ENCODE peak calls at places on chromosomes 3 and 15, in six cellular contexts. One of them, this sample, is unnamed.

GRCh38 chr3:185176756-185177359 is 24.0 kb upstream of the C3orf70 start:
- DNase-seq in body of pancreas: peak
- DNase-seq in IMR-90: peak
- DNase-seq in gastrocnemius medialis: no peak
- DNase-seq in right lobe of liver: no peak
- DNase-seq in tibial nerve: peak
- DNase-seq in this sample: no peak

GRCh38 chr15:33016405-33017024 is 178.0 kb downstream of the FMN1 start:
- DNase-seq in body of pancreas: no peak
- DNase-seq in IMR-90: no peak
- DNase-seq in gastrocnemius medialis: no peak
- DNase-seq in right lobe of liver: no peak
- DNase-seq in tibial nerve: no peak
- DNase-seq in this sample: no peak

GRCh38 chr3:48502728-48503168 is 1.2 kb downstream of the SHISA5 start:
- DNase-seq in body of pancreas: peak
- DNase-seq in IMR-90: no peak
- DNase-seq in gastrocnemius medialis: peak
- DNase-seq in right lobe of liver: peak
- DNase-seq in tibial nerve: peak
- DNase-seq in this sample: no peak

GRCh38 chr3:136518102-136518501 is 234.1 kb downstream of the STAG1 start:
- DNase-seq in body of pancreas: no peak
- DNase-seq in IMR-90: no peak
- DNase-seq in gastrocnemius medialis: no peak
- DNase-seq in right lobe of liver: no peak
- DNase-seq in tibial nerve: no peak
- DNase-seq in this sample: no peak

GRCh38 chr3:181761906-181762305 is 50.2 kb downstream of the SOX2 start:
- DNase-seq in body of pancreas: no peak
- DNase-seq in IMR-90: no peak
- DNase-seq in gastrocnemius medialis: no peak
- DNase-seq in right lobe of liver: no peak
- DNase-seq in tibial nerve: no peak
- DNase-seq in this sample: no peak

GRCh38 chr15:35038655-35039534 is 46.2 kb downstream of the NANOGP8 start:
- DNase-seq in body of pancreas: no peak
- DNase-seq in IMR-90: peak
- DNase-seq in gastrocnemius medialis: no peak
- DNase-seq in right lobe of liver: no peak
- DNase-seq in tibial nerve: no peak
- DNase-seq in this sample: no peak

GRCh38 chr3:297585-297984 is 101.0 kb downstream of the CHL1 start:
- DNase-seq in body of pancreas: no peak
- DNase-seq in IMR-90: no peak
- DNase-seq in gastrocnemius medialis: no peak
- DNase-seq in right lobe of liver: no peak
- DNase-seq in tibial nerve: no peak
- DNase-seq in this sample: no peak

GRCh38 chr3:139934557-139935070 is 371 bp upstream of the CLSTN2 start:
- DNase-seq in body of pancreas: peak
- DNase-seq in IMR-90: no peak
- DNase-seq in gastrocnemius medialis: peak
- DNase-seq in right lobe of liver: peak
- DNase-seq in tibial nerve: no peak
- DNase-seq in this sample: no peak

GRCh38 chr15:64092864-64093626 is 593 bp downstream of the CIAO2A start:
- DNase-seq in body of pancreas: peak
- DNase-seq in IMR-90: peak
- DNase-seq in gastrocnemius medialis: peak
- DNase-seq in right lobe of liver: peak
- DNase-seq in tibial nerve: no peak
- DNase-seq in this sample: no peak

GRCh38 chr15:46091860-46092450 is 457.1 kb downstream of the SQOR start:
- DNase-seq in body of pancreas: peak
- DNase-seq in IMR-90: peak
- DNase-seq in gastrocnemius medialis: no peak
- DNase-seq in right lobe of liver: no peak
- DNase-seq in tibial nerve: no peak
- DNase-seq in this sample: no peak

GRCh38 chr15:81981888-81982287 is 63.9 kb downstream of the MEX3B start:
- DNase-seq in body of pancreas: no peak
- DNase-seq in IMR-90: no peak
- DNase-seq in gastrocnemius medialis: no peak
- DNase-seq in right lobe of liver: no peak
- DNase-seq in tibial nerve: no peak
- DNase-seq in this sample: no peak

GRCh38 chr15:70580958-70581357 is 182.4 kb downstream of the UACA start:
- DNase-seq in body of pancreas: no peak
- DNase-seq in IMR-90: no peak
- DNase-seq in gastrocnemius medialis: no peak
- DNase-seq in right lobe of liver: no peak
- DNase-seq in tibial nerve: no peak
- DNase-seq in this sample: no peak

GRCh38 chr15:60390931-60391501 is 6.8 kb downstream of the ANXA2 start:
- DNase-seq in body of pancreas: peak
- DNase-seq in IMR-90: peak
- DNase-seq in gastrocnemius medialis: peak
- DNase-seq in right lobe of liver: no peak
- DNase-seq in tibial nerve: no peak
- DNase-seq in this sample: peak

GRCh38 chr15:71276355-71276665 is 161.0 kb downstream of the THSD4 start:
- DNase-seq in body of pancreas: no peak
- DNase-seq in IMR-90: no peak
- DNase-seq in gastrocnemius medialis: no peak
- DNase-seq in right lobe of liver: no peak
- DNase-seq in tibial nerve: no peak
- DNase-seq in this sample: no peak

GRCh38 chr3:177813322-177813721 is 616.0 kb upstream of the TBL1XR1 start:
- DNase-seq in body of pancreas: peak
- DNase-seq in IMR-90: peak
- DNase-seq in gastrocnemius medialis: peak
- DNase-seq in right lobe of liver: peak
- DNase-seq in tibial nerve: peak
- DNase-seq in this sample: no peak

GRCh38 chr3:48982686-48983085 is 7.4 kb upstream of the P4HTM start:
- DNase-seq in body of pancreas: no peak
- DNase-seq in IMR-90: no peak
- DNase-seq in gastrocnemius medialis: no peak
- DNase-seq in right lobe of liver: no peak
- DNase-seq in tibial nerve: no peak
- DNase-seq in this sample: no peak

GRCh38 chr3:194244167-194244566 is 107.0 kb downstream of the CPN2 start:
- DNase-seq in body of pancreas: no peak
- DNase-seq in IMR-90: no peak
- DNase-seq in gastrocnemius medialis: no peak
- DNase-seq in right lobe of liver: no peak
- DNase-seq in tibial nerve: no peak
- DNase-seq in this sample: no peak

GRCh38 chr3:72565593-72565992 is 282.7 kb downstream of the SHQ1 start:
- DNase-seq in body of pancreas: no peak
- DNase-seq in IMR-90: no peak
- DNase-seq in gastrocnemius medialis: no peak
- DNase-seq in right lobe of liver: no peak
- DNase-seq in tibial nerve: no peak
- DNase-seq in this sample: no peak

GRCh38 chr3:71066356-71066755 is 517.2 kb downstream of the FOXP1 start:
- DNase-seq in body of pancreas: peak
- DNase-seq in IMR-90: no peak
- DNase-seq in gastrocnemius medialis: no peak
- DNase-seq in right lobe of liver: peak
- DNase-seq in tibial nerve: no peak
- DNase-seq in this sample: no peak

GRCh38 chr15:75597667-75598341 is 18.7 kb upstream of the PTPN9 start:
- DNase-seq in body of pancreas: no peak
- DNase-seq in IMR-90: no peak
- DNase-seq in gastrocnemius medialis: no peak
- DNase-seq in right lobe of liver: no peak
- DNase-seq in tibial nerve: no peak
- DNase-seq in this sample: no peak

GRCh38 chr3:39499651-39500273 is 32.3 kb downstream of the MOBP start:
- DNase-seq in body of pancreas: no peak
- DNase-seq in IMR-90: no peak
- DNase-seq in gastrocnemius medialis: no peak
- DNase-seq in right lobe of liver: no peak
- DNase-seq in tibial nerve: no peak
- DNase-seq in this sample: no peak

GRCh38 chr3:187997490-187997889 is 156.5 kb upstream of the LPP start:
- DNase-seq in body of pancreas: no peak
- DNase-seq in IMR-90: peak
- DNase-seq in gastrocnemius medialis: no peak
- DNase-seq in right lobe of liver: no peak
- DNase-seq in tibial nerve: no peak
- DNase-seq in this sample: no peak

GRCh38 chr15:89462198-89462912 is 34.0 kb downstream of the RHCG start:
- DNase-seq in body of pancreas: peak
- DNase-seq in IMR-90: peak
- DNase-seq in gastrocnemius medialis: no peak
- DNase-seq in right lobe of liver: peak
- DNase-seq in tibial nerve: no peak
- DNase-seq in this sample: no peak

GRCh38 chr15:39199076-39199475 is 381.8 kb upstream of the THBS1 start:
- DNase-seq in body of pancreas: peak
- DNase-seq in IMR-90: peak
- DNase-seq in gastrocnemius medialis: no peak
- DNase-seq in right lobe of liver: no peak
- DNase-seq in tibial nerve: no peak
- DNase-seq in this sample: no peak

GRCh38 chr3:140942221-140943104 is 827 bp downstream of the SLC25A36 start:
- DNase-seq in body of pancreas: peak
- DNase-seq in IMR-90: peak
- DNase-seq in gastrocnemius medialis: peak
- DNase-seq in right lobe of liver: peak
- DNase-seq in tibial nerve: peak
- DNase-seq in this sample: peak
- TF ChIP-seq POLR2A in body of pancreas: no peak
- TF ChIP-seq POLR2A in IMR-90: no peak
- TF ChIP-seq POLR2A in gastrocnemius medialis: no peak
- TF ChIP-seq POLR2A in right lobe of liver: no peak
- TF ChIP-seq POLR2A in tibial nerve: no peak
- TF ChIP-seq POLR2A in this sample: no peak

DNA sequence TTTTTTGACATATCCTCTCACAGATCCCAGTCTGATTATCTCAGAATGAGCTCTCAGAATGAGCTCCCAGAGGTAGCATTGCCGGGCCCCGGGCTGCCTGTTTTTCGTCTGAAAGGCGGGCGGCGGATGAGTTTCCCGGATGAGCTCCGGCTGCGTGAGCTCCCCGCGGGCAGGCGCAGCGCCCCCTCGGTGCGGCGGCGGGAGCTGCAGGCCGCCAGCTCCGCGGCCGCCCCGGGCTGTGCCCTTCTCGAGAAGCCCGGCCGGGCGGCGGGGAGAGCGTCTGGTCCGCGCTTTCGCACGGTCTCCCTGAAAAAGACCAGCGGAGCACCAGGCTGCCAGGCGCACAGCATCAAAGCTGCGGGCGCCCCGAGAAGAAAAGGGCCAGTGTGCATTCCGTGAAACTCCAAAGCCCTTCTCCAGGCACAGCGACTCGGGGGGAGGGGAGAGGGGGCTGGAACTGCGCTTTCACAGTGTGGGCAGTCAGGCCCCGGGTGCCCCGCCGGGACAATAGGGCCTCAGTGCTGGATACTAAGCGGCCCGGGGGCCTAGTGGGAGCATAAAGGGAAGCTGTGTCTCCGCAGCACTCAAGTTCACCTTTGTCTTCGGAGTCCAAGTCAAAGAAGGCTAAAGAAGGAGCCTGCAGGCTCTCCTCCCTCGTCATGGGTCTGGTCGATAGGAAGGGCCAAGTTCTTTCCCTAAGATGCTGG is 12.1 kb upstream of the SHC4 start:
- DNase-seq in body of pancreas: peak
- DNase-seq in IMR-90: peak
- DNase-seq in gastrocnemius medialis: peak
- DNase-seq in right lobe of liver: peak
- DNase-seq in tibial nerve: peak
- DNase-seq in this sample: peak
- TF ChIP-seq POLR2A in body of pancreas: no peak
- TF ChIP-seq POLR2A in IMR-90: no peak
- TF ChIP-seq POLR2A in gastrocnemius medialis: no peak
- TF ChIP-seq POLR2A in right lobe of liver: peak
- TF ChIP-seq POLR2A in tibial nerve: no peak
- TF ChIP-seq POLR2A in this sample: no peak

GRCh38 chr3:150635526-150635925 is 32.4 kb downstream of the SELENOT start:
- DNase-seq in body of pancreas: no peak
- DNase-seq in IMR-90: no peak
- DNase-seq in gastrocnemius medialis: no peak
- DNase-seq in right lobe of liver: no peak
- DNase-seq in tibial nerve: no peak
- DNase-seq in this sample: no peak

GRCh38 chr3:150635076-150635475 is 32.0 kb downstream of the SELENOT start:
- DNase-seq in body of pancreas: no peak
- DNase-seq in IMR-90: no peak
- DNase-seq in gastrocnemius medialis: no peak
- DNase-seq in right lobe of liver: no peak
- DNase-seq in tibial nerve: no peak
- DNase-seq in this sample: no peak

GRCh38 chr3:150627557-150627956 is 24.4 kb downstream of the SELENOT start:
- DNase-seq in body of pancreas: no peak
- DNase-seq in IMR-90: peak
- DNase-seq in gastrocnemius medialis: peak
- DNase-seq in right lobe of liver: no peak
- DNase-seq in tibial nerve: no peak
- DNase-seq in this sample: no peak

GRCh38 chr3:150636258-150636657 is 33.1 kb downstream of the SELENOT start:
- DNase-seq in body of pancreas: no peak
- DNase-seq in IMR-90: no peak
- DNase-seq in gastrocnemius medialis: no peak
- DNase-seq in right lobe of liver: no peak
- DNase-seq in tibial nerve: no peak
- DNase-seq in this sample: no peak

DNA sequence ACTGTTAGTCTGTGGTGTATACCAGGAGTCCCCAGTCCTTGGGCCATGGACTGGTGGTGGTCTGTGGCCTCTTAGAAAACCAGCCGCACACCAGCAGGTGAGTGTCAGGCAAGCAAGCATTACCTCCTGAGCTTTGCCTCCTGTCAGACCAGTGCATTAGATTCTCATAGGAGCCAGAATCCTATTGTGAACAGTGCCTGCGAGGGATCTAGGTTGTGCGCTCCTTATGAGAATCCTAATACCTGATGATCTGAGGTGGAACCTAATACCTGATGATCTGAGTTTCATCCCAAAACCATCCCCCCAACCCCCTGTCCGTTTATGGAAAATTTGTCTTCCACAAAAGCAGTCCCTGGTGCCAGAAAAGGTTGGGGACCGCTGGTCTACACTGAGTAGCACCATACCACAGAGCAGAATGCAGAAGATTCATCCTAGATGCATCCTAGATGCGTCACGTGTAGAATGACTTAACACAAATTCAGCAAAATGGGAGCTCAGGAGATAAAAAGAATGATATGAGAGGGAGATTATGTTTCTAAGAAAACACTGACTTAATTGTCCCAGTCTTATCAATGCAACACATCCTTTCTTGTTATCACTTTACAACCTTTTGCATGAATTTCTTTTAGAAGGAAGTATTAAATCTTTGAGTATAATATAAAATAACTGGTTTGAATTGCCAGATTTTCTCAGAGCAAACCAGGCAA is 28.5 kb downstream of the SELENOT start:
- DNase-seq in body of pancreas: no peak
- DNase-seq in IMR-90: no peak
- DNase-seq in gastrocnemius medialis: no peak
- DNase-seq in right lobe of liver: no peak
- DNase-seq in tibial nerve: no peak
- DNase-seq in this sample: no peak
- TF ChIP-seq POLR2A in body of pancreas: no peak
- TF ChIP-seq POLR2A in IMR-90: no peak
- TF ChIP-seq POLR2A in gastrocnemius medialis: no peak
- TF ChIP-seq POLR2A in right lobe of liver: no peak
- TF ChIP-seq POLR2A in tibial nerve: no peak
- TF ChIP-seq POLR2A in this sample: no peak

GRCh38 chr3:15636028-15636709 is 34.6 kb downstream of the BTD start:
- DNase-seq in body of pancreas: no peak
- DNase-seq in IMR-90: peak
- DNase-seq in gastrocnemius medialis: no peak
- DNase-seq in right lobe of liver: no peak
- DNase-seq in tibial nerve: no peak
- DNase-seq in this sample: no peak
- TF ChIP-seq POLR2A in body of pancreas: no peak
- TF ChIP-seq POLR2A in IMR-90: peak
- TF ChIP-seq POLR2A in gastrocnemius medialis: no peak
- TF ChIP-seq POLR2A in right lobe of liver: no peak
- TF ChIP-seq POLR2A in tibial nerve: no peak
- TF ChIP-seq POLR2A in this sample: no peak